ENCODE peak calls at places on chromosomes 12 and 14, in seven cellular contexts. U, M, R, W, P, J and D are unnamed samples. For H3K4me1 and H3K27me3, the result is how much of the 10 kb centered on the place peaks cover.

GRCh38 chr12:120814903-120815429 is 89.2 kb downstream of the SPPL3 start:
- DNase-seq in U (no peak), M (no peak), R (no peak), W (no peak), P (no peak), J (no peak), D (no peak)

GRCh38 chr12:15627995-15628945 is 160.9 kb downstream of the EPS8 start:
- DNase-seq in U (no peak), M (peak), R (no peak), W (no peak), P (no peak), J (no peak), D (no peak)

GRCh38 chr14:29109589-29109988 is 343.0 kb downstream of the FOXG1 start:
- DNase-seq in U (no peak), M (no peak), R (no peak), W (no peak), P (no peak), J (no peak), D (no peak)

GRCh38 chr14:24058260-24058950 is 6.6 kb downstream of the CARMIL3 start:
- DNase-seq in U (peak), M (peak), R (peak), W (peak), P (peak), J (peak), D (peak)

GRCh38 chr12:113242560-113242959 is 21.3 kb downstream of the TPCN1 start:
- DNase-seq in U (no peak), M (no peak), R (no peak), W (no peak), P (no peak), J (no peak), D (peak)

GRCh38 chr14:89141862-89142261 is 275.2 kb downstream of the FOXN3 start:
- DNase-seq in U (no peak), M (no peak), R (no peak), W (no peak), P (no peak), J (no peak), D (no peak)

GRCh38 chr12:57175428-57176138 is 28.2 kb upstream of the LRP1-AS start:
- DNase-seq in U (peak), M (peak), R (peak), W (peak), P (peak), J (peak), D (peak)

GRCh38 chr14:105180598-105181528 is at the start of gene NUDT14:
- DNase-seq in U (peak), M (peak), R (peak), W (peak), P (peak), J (peak), D (peak)

GRCh38 chr12:3882896-3883564 is 9.8 kb upstream of the PARP11 start:
- DNase-seq in U (no peak), M (peak), R (no peak), W (no peak), P (no peak), J (no peak), D (no peak)

GRCh38 chr14:59344711-59345455 is 120.3 kb downstream of the GPR135 start:
- DNase-seq in U (no peak), M (no peak), R (no peak), W (no peak), P (no peak), J (no peak), D (no peak)
- H3K4me1 ChIP-seq in U (under half), M (under half), R (under half), W (under half), P (half or more), J (under half), D (under half)

GRCh38 chr14:41604793-41605534 is 1.7 kb upstream of the LRFN5 start:
- DNase-seq in U (peak), M (peak), R (peak), W (no peak), P (peak), J (no peak), D (peak)

GRCh38 chr14:41606249-41607118 is at the start of gene LRFN5:
- DNase-seq in U (peak), M (peak), R (peak), W (no peak), P (peak), J (no peak), D (peak)

GRCh38 chr14:41607119-41607785 is 576 bp downstream of the LRFN5 start:
- DNase-seq in U (no peak), M (peak), R (peak), W (no peak), P (no peak), J (no peak), D (peak)

GRCh38 chr14:41607966-41608663 is 1.4 kb downstream of the LRFN5 start:
- DNase-seq in U (no peak), M (peak), R (peak), W (no peak), P (no peak), J (no peak), D (peak)

DNA sequence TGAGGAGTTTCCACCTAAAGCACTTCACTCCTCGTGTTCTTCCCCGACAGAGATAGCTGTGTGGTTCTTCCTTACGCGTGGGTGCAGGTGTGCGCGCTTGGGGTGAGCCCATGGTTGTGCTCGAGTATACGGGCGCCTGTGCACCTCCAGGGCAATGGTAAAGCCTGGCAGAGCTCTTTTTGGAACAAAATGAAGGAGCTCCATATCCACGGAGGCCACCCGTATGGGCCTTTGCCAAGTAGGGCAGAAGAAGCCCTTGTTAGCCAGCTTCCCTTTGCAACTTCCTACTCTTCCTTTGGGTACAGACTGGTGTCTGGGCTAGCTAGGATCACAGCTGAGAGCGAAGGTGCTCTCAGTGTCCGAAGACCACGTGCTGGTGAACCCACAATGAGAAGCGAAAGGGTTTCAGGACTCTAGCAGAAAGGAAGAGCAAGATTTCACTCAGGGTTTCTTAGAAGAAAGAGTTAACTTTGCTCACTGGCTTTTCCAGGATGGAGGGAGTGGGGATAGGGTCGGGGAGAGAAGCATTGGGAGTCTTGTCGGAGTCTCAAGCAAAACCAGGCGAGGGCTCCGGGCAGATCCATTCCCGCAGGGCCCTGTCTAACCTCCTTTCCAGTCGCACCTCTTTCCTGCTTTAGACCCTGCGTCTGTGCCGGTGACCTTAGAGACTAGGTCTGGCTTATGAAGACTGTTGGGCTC is 977 bp upstream of the LRFN5 start:
- DNase-seq in U (no peak), M (peak), R (peak), W (no peak), P (no peak), J (no peak), D (peak)
- H3K4me3 ChIP-seq in U (peak), M (peak), R (peak), W (peak), P (peak), J (peak), D (peak)

DNA sequence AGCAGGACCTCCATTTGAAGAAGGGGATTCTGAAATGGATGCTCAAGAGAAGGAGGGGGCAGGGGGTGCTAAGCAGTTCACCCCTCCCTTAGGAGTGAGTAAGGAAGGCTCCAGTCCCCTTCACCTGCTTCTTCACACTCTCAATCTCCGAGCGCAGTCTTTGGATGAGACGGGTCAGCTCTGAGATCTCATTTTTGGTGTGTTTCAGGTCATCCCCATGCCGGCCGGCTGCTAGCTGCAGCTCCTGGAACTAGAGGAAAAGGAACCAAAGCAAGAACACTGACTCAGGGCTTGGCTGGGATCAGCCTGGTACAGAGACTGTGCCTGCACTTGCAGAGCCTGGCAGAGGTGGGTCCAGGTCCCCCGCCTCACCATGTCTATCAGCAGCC is 7.3 kb downstream of the KRT73 start:
- DNase-seq in U (peak), M (no peak), R (no peak), W (no peak), P (peak), J (no peak), D (no peak)
- H3K27me3 ChIP-seq in U (under half), M (under half), R (under half), W (under half), P (under half), J (under half), D (under half)

GRCh38 chr12:116213885-116214527 is 63.5 kb downstream of the MED13L start:
- DNase-seq in U (no peak), M (no peak), R (no peak), W (no peak), P (no peak), J (no peak), D (no peak)
- H3K4me1 ChIP-seq in U (under half), M (under half), R (half or more), W (under half), P (under half), J (half or more), D (under half)

DNA sequence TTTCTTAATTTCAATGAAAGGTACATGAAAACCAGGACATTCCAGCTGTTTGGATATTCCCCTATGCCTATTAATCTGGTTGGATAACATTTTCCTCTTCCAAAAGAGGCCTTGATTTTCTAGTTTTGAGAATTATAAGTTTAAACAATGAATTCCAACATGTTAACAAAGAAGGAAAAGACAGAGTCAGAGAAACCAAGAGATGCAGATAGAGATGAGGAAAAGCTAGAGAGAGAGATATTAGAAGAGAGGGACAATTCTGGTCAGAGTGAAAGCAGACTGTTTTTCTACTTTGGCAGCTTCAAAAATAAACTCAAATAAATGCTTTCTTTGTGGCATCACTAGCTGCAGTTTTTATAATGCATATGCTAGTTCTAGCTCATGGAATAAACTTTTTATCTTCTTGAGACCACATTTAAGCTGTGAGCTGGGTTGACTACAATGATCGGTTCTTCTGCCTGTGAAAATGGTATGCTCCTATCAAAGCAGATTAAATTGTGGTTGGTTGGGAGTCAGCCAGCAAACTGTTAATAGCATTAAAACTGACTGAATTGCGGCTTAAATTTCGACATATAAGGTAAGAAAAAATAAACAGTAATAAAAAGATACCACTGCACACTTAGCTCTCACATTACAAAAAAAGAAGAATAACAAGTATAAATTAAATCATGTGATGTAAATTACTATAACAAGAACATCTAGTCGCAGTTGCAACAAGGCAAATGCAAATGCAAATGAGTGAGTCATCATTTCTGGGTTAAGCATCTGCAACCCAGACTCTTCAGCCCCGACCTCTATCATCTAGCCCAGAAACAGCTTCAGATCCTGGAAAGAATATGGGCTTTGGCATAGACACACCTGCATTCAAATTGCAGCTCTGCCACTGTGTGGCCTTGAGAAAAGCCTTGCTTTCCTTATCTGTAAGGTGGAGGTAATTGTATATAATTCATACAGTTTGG is 19.7 kb upstream of the DHRS7 start:
- DNase-seq in U (no peak), M (no peak), R (no peak), W (no peak), P (no peak), J (no peak), D (no peak)
- H3K4me3 ChIP-seq in U (no peak), M (no peak), R (peak), W (peak), P (no peak), J (no peak), D (peak)

DNA sequence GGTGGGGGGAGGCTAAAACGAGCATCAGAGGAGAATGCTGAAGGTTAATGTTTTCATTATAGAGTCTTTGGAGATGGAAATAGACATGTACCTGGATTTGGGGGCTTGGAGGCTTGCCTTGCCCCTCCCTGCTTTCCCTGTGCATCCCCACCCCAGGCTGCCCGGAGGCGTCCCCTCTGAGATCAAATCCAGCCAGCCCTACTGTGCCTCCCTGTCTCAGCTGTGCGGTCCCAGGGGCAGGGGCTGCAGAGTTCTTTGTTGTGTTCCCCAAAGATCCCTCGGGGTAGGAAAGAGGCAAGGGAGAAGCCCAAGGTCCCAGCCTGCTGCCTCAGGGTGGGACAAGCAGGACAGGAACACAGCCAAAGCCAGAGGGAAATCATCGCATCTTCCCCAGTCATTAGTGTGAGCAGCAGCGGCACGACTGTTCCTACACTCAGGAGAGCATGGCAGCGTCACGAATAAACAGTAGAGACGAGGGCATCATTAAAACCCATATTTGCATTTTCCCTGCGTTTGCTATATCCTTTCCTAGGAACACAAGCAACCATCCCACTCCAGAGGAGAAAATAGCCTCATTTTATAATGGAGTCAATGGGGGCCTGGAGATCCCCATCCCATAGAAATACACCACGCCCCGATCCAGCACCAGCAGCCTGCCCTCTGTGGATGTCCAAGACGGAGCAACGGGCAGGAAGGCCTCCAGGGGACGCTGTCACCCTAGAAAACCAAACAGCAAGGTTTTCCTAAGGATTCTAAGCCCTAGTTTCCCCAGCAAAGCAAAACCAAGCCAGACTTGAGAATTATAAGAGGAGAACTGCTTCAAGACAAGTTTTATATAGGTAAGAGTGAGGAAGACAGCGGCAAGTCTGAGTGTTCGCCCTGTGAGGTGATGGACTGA is 32.4 kb downstream of the ANO2 start:
- DNase-seq in U (peak), M (no peak), R (no peak), W (no peak), P (no peak), J (no peak), D (no peak)
- H3K27me3 ChIP-seq in U (under half), M (under half), R (under half), W (under half), P (under half), J (under half), D (under half)